ENCODE peak calls at places on chromosomes 3 and 15, in ten cellular contexts. L is T-helper 2 cell; H is BE2C; C is GM12891; X is NCI-H1092 treated with DMSO at 0.1 percent for 48 hours; P is neural progenitor cell; R is activated T-cell treated with anti-CD3 and anti-CD28 coated beads, Interleukin-2, amount 50 U/mL, for 48 hours; S is ELR; N is glutamatergic neuron; E is AG09309. K is an unnamed sample.

GRCh38 chr3:45946307-45946706 is 3.0 kb downstream of the CXCR6 start:
- DNase-seq in L (peak), E (no peak), C (no peak), N (no peak), R (no peak), H (no peak), S (peak), X (no peak), P (no peak), K (peak)

GRCh38 chr15:38111070-38111469 is 141.6 kb upstream of the SPRED1 start:
- DNase-seq in E (no peak), N (no peak), L (no peak), H (no peak), X (no peak), R (no peak), P (no peak), S (no peak), C (no peak), K (no peak)

GRCh38 chr3:35665390-35666055 is 26.2 kb downstream of the ARPP21 start:
- DNase-seq in R (no peak), P (no peak), E (no peak), L (no peak), H (no peak), X (no peak), N (no peak), C (no peak), S (no peak), K (no peak)

GRCh38 chr3:182959474-182960350 is 20.6 kb downstream of the DCUN1D1 start:
- DNase-seq in E (no peak), P (peak), R (no peak), H (no peak), L (no peak), X (no peak), N (no peak), C (no peak), S (no peak), K (no peak)

GRCh38 chr15:94620632-94621031 is 389.3 kb downstream of the MCTP2 start:
- DNase-seq in P (no peak), E (no peak), R (no peak), N (no peak), C (no peak), S (no peak), L (no peak), X (no peak), H (no peak), K (no peak)

GRCh38 chr3:149016669-149017541 is 25.6 kb downstream of the GYG1 start:
- DNase-seq in X (no peak), C (no peak), N (no peak), R (no peak), E (peak), P (no peak), S (peak), L (no peak), H (no peak), K (peak)

GRCh38 chr3:148582126-148582525 is 115.6 kb upstream of the AGTR1 start:
- DNase-seq in E (no peak), R (no peak), N (no peak), C (no peak), H (no peak), X (no peak), S (no peak), P (no peak), L (no peak), K (no peak)

GRCh38 chr3:134600685-134601502 is 49.9 kb downstream of the KY start:
- DNase-seq in L (peak), C (peak), H (peak), R (peak), P (peak), X (peak), S (peak), N (peak), E (peak), K (peak)

GRCh38 chr3:87468938-87469337 is 192.6 kb upstream of the POU1F1 start:
- DNase-seq in L (no peak), H (no peak), S (peak), N (no peak), X (no peak), R (no peak), E (no peak), P (no peak), C (no peak), K (no peak)

GRCh38 chr3:140438736-140439505 is 238.9 kb upstream of the TRIM42 start:
- DNase-seq in N (no peak), P (no peak), X (no peak), E (no peak), C (no peak), L (no peak), R (no peak), S (no peak), H (no peak), K (no peak)

GRCh38 chr15:73345658-73346057 is 23.1 kb downstream of the HCN4 start:
- DNase-seq in X (peak), H (no peak), E (no peak), L (no peak), R (no peak), S (no peak), C (no peak), N (no peak), P (no peak), K (no peak)

GRCh38 chr15:28983432-28984311 is 97.9 kb downstream of the APBA2 start:
- DNase-seq in H (no peak), L (no peak), S (no peak), C (no peak), X (no peak), E (no peak), N (no peak), P (no peak), R (no peak), K (no peak)

GRCh38 chr3:103388214-103388613 is 953.4 kb downstream of the ZPLD1 start:
- DNase-seq in N (no peak), S (no peak), C (no peak), E (no peak), L (no peak), H (no peak), R (no peak), X (no peak), P (no peak), K (no peak)

GRCh38 chr15:74627766-74628165 is 12.1 kb downstream of the CLK3 start:
- DNase-seq in N (no peak), E (no peak), R (no peak), H (no peak), L (no peak), P (no peak), C (no peak), X (no peak), S (no peak), K (no peak)

GRCh38 chr3:159364511-159364910 is 562.7 kb downstream of the MFSD1 start:
- DNase-seq in H (no peak), E (no peak), L (no peak), R (no peak), P (no peak), S (no peak), X (no peak), N (no peak), C (no peak), K (no peak)

GRCh38 chr15:40511472-40512133 is 40.8 kb downstream of the CHST14 start:
- DNase-seq in S (peak), H (peak), N (peak), X (peak), R (peak), P (peak), L (no peak), C (peak), E (no peak), K (peak)

GRCh38 chr3:115581347-115582135 is 41.8 kb upstream of the GAP43 start:
- DNase-seq in N (no peak), X (no peak), H (peak), E (peak), R (no peak), C (no peak), S (peak), L (no peak), P (no peak), K (no peak)

GRCh38 chr3:175914785-175915184 is 1055.7 kb downstream of the NAALADL2 start:
- DNase-seq in S (peak), X (no peak), E (no peak), C (no peak), H (no peak), L (no peak), N (no peak), R (no peak), P (no peak), K (no peak)

GRCh38 chr3:40681658-40682055 is 156.9 kb downstream of the ZNF621 start:
- DNase-seq in H (no peak), L (no peak), S (no peak), P (no peak), R (no peak), X (no peak), E (no peak), N (no peak), C (no peak), K (no peak)

GRCh38 chr15:46409879-46410278 is 775.0 kb downstream of the SQOR start:
- DNase-seq in X (no peak), R (no peak), N (no peak), L (no peak), C (no peak), P (no peak), H (no peak), S (no peak), E (no peak), K (no peak)

GRCh38 chr15:89200182-89200581 is 21.2 kb downstream of the RLBP1 start:
- DNase-seq in L (no peak), C (no peak), X (no peak), R (no peak), P (no peak), S (no peak), H (no peak), E (no peak), N (no peak), K (no peak)

GRCh38 chr3:128269796-128270195 is 116.5 kb downstream of the EEFSEC start:
- DNase-seq in R (no peak), S (no peak), L (no peak), N (no peak), P (no peak), H (no peak), E (no peak), X (no peak), C (no peak), K (no peak)

GRCh38 chr15:72724028-72724427 is 38.0 kb downstream of the BBS4 start:
- DNase-seq in R (no peak), P (no peak), C (no peak), N (no peak), H (no peak), E (no peak), X (no peak), L (no peak), S (peak), K (no peak)

GRCh38 chr3:53238051-53238850 is 17.6 kb downstream of the TKT start:
- DNase-seq in X (no peak), N (no peak), E (peak), S (peak), C (no peak), R (no peak), P (no peak), L (no peak), H (no peak), K (peak)

GRCh38 chr15:34582461-34583357 is 742 bp downstream of the GOLGA8B start:
- DNase-seq in C (peak), R (peak), S (peak), L (peak), E (no peak), N (peak), X (no peak), P (peak), H (peak), K (no peak)

GRCh38 chr15:24766511-24767133 is 91.0 kb downstream of the NPAP1 start:
- DNase-seq in S (no peak), C (no peak), R (no peak), X (no peak), H (no peak), L (no peak), P (no peak), E (no peak), N (no peak), K (no peak)

GRCh38 chr3:113747719-113748046 is 848 bp downstream of the ATP6V1A start:
- DNase-seq in L (peak), X (no peak), S (peak), H (no peak), R (peak), C (no peak), E (no peak), N (no peak), P (peak), K (no peak)

K was measured in HFFc6.